ENCODE peak calls at places on chromosomes 13 and 19, in seven cellular contexts. N is GM12878, O is SK-N-SH, Q is HCT116, W is HepG2, L is K562, M is H1. J is an unnamed sample.

GRCh38 chr13:49302817-49303216 is 55.1 kb downstream of the CDADC1 start:
- DNase-seq in W (no peak), N (no peak), M (no peak), L (no peak), Q (no peak), O (no peak), J (no peak)

GRCh38 chr13:45398862-45399261 is 19.3 kb downstream of the SLC25A30 start:
- DNase-seq in O (no peak), Q (no peak), L (no peak), N (no peak), M (no peak), W (no peak), J (no peak)

GRCh38 chr19:40214936-40215335 is 3.2 kb downstream of the TTC9B start:
- DNase-seq in O (no peak), Q (no peak), M (no peak), L (no peak), N (no peak), W (no peak), J (no peak)

GRCh38 chr19:38793186-38793585 is 4.2 kb downstream of the LGALS7B start:
- DNase-seq in L (no peak), W (no peak), M (no peak), N (no peak), Q (no peak), O (no peak), J (no peak)

GRCh38 chr13:28822161-28822560 is 2.0 kb downstream of the MTUS2 start:
- DNase-seq in W (no peak), Q (no peak), N (no peak), M (no peak), O (no peak), L (no peak), J (no peak)

GRCh38 chr13:106078191-106078590 is 457.3 kb downstream of the EFNB2 start:
- DNase-seq in Q (no peak), M (no peak), N (no peak), W (no peak), L (no peak), O (no peak), J (no peak)

GRCh38 chr19:11054628-11055027 is 34.6 kb upstream of the LDLR start:
- DNase-seq in W (no peak), O (no peak), M (no peak), L (no peak), N (no peak), Q (no peak), J (no peak)

GRCh38 chr13:102999498-102999897 is 66.7 kb downstream of the SLC10A2 start:
- DNase-seq in N (no peak), O (no peak), Q (no peak), M (no peak), L (no peak), W (no peak), J (no peak)

GRCh38 chr19:35088514-35088913 is 27.1 kb upstream of the FXYD3 start:
- DNase-seq in N (no peak), Q (no peak), M (no peak), L (no peak), O (no peak), W (no peak), J (no peak)

GRCh38 chr19:54298357-54299125 is 14.4 kb downstream of the LILRA5 start:
- DNase-seq in O (no peak), Q (no peak), N (no peak), W (no peak), L (no peak), M (no peak), J (no peak)

GRCh38 chr19:7230826-7231225 is 63.4 kb downstream of the INSR start:
- DNase-seq in L (no peak), W (no peak), Q (no peak), N (no peak), O (no peak), M (no peak), J (no peak)

GRCh38 chr19:47070756-47071155 is 22.3 kb upstream of the TMEM160 start:
- DNase-seq in Q (no peak), N (no peak), O (no peak), W (no peak), L (no peak), M (no peak), J (no peak)

GRCh38 chr13:96785986-96786385 is 208.3 kb downstream of the OXGR1 start:
- DNase-seq in Q (no peak), N (no peak), O (no peak), L (no peak), W (no peak), M (no peak), J (no peak)

GRCh38 chr19:16330368-16330801 is 5.8 kb downstream of the KLF2 start:
- DNase-seq in N (no peak), O (no peak), M (no peak), Q (peak; percentile 88), L (peak; percentile 79), W (peak; percentile 27), J (no peak)

DNA sequence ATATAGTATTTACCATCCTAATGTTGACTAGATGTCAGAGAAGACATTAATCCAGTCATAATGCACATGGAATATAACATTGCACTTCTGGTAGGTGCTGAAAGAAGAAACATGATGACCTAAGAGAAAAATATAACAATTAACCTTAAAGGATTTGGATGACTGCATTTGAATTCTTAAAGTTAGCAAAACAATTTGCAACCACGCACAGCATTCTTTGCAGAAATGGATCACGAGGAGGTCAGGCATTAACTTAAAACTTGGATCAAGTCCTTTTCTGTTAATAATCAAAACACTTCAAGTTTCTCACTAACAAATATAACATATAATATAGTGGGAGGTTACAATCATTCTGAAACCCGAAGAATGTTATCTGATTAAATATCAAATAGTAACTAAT is 525.0 kb upstream of the SLITRK6 start:
- DNase-seq in W (no peak), L (no peak), N (no peak), Q (no peak), O (no peak), M (no peak), J (no peak)
- TF ChIP-seq JUND in W (no peak), L (no peak), N (no peak), Q (no peak), O (no peak), M (no peak), J (no peak)

GRCh38 chr19:33063356-33064116 is 1.2 kb downstream of the RHPN2 start:
- DNase-seq in O (peak; percentile 57), L (no peak), M (peak; percentile 60), N (no peak), W (no peak), Q (no peak), J (no peak)
- TF ChIP-seq JUND in O (no peak), L (no peak), M (no peak), N (no peak), W (no peak), Q (no peak), J (no peak)

DNA sequence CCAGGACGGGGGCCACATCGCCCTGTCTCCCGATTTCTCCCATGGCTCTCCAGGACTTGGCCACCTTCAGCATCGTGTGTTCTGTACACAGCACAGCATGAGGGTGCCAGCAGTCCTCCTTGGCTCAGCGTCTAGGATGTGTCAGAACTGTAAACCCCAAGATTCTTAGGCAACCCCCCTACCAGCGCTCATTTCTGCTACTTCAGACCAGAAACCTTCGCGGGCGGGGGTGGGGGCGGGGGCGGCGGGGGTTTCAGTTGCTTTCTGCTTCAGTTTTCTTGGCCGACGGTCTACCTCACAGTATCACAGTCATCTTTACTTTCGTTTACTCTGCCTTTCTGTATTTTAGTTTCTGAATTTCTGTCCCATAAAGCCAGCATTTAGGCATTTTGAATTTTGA is 82.4 kb downstream of the GGACT start:
- DNase-seq in W (no peak), M (no peak), L (no peak), O (no peak), Q (no peak), N (no peak), J (no peak)
- TF ChIP-seq JUND in W (no peak), M (no peak), L (no peak), O (no peak), Q (no peak), N (no peak), J (no peak)

DNA sequence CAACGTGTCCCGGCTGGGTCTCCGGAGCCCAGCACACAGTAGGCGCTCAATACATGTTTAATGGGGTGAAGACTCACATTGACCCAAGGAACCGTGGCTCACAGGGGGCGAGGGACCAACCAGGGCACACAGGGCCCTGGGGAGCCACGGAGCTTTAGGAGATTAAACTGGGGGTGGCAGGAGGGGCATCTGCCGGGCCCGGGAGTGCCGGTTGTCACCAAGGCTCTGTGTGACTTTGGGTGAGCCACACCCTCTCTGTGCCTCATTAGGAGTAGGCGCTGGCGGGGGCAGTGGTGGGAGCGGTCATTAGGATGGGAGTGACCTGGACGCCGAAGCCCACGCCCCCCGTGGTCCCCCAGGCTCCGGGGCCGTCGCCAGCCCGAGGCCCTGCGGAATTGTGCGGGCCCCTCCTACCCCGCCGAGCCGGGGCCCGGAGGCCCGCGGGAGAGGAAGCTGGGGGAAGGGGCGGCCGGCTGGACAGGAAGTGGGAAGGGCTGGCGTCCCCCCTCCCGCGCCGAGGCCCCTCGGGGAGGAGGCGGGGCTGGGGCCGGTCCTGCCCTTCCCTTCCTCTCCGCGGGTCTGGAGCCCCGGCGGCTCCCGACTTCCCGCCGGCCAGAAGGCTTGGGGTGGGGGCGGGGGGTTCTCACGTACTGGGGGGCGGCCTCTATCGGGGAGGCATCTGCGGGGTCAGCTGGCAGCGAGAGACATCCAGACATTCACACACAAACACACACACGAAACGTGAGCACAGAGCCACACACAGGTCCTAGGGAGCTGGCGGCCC is 1.8 kb upstream of the SSBP4 start:
- DNase-seq in M (peak; percentile 85), W (peak; percentile 63), Q (no peak), N (no peak), L (peak; percentile 94), O (peak; percentile 91), J (peak; percentile 75)
- TF ChIP-seq JUND in M (no peak), W (no peak), Q (no peak), N (no peak), L (no peak), O (no peak), J (no peak)

GRCh38 chr19:50315773-50316448 is 13.3 kb downstream of the KCNC3 start:
- DNase-seq in W (no peak), O (peak; percentile 84), L (peak; percentile 72), N (no peak), Q (no peak), M (peak; percentile 83), J (peak; percentile 44)
- TF ChIP-seq JUND in W (no peak), O (no peak), L (no peak), N (no peak), Q (no peak), M (no peak), J (no peak)

GRCh38 chr19:31347828-31348314 is 1.4 kb downstream of the TSHZ3 start:
- DNase-seq in N (no peak), O (no peak), L (no peak), M (no peak), Q (no peak), W (no peak), J (no peak)
- TF ChIP-seq JUND in N (no peak), O (no peak), L (no peak), M (no peak), Q (no peak), W (no peak), J (no peak)

DNA sequence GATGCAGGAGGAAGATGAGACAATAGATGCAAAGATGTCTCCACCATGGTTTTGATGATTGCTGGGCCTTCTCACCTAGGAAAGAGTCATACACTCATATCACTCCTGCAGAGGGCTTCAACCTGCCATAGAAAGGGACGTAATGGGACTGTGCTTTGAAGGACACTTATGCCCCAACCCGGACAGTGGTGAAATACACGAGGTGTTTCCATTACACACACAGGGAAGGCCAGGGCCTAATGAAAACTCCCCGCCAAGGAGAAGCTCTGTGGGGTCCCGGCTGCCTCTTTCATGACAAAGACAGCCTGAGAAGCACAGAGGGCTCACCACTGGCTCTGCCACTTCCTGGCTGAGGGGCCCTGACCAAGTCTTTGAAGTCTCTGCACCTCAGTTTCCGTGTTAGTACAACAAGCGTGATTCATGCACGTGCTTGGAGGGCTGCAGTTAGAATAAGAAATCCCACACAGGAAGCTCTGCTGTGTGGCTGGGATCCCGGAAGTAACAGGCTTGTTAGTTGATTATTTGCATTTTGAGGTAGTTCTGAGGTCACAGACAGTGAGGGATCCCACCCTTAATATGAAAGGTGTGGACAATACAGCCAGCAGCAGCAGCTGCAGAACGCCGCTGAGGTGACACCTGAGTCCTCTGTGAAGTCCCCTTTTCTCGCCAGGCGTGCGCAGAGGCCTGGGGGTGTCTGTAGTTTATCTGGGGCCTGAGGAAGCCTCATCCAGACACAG is 61.8 kb upstream of the ATP12A start:
- DNase-seq in O (no peak), Q (no peak), N (peak; percentile 40), M (no peak), W (no peak), L (no peak), J (no peak)
- TF ChIP-seq JUND in O (no peak), Q (no peak), N (no peak), M (no peak), W (no peak), L (no peak), J (no peak)

J was measured in T47D.